ENCODE peak calls at places on chromosomes 5 and 9, in nine cellular contexts. B is right lobe of liver; A is stimulated activated CD8-positive, alpha-beta memory T cell treated with anti-CD3 and anti-CD28 coated beads, Interleukin-7, amount 100 ng/mL, for 1 hour; Q is HEK293T; L is ureter; C is GM10248; Y is NCI-H1436; U is mesenchymal stem cell; K is fibroblast of the aortic adventitia. M is an unnamed sample.

GRCh38 chr9:133203506-133204075 is 5.5 kb downstream of the OBP2B start:
- DNase-seq in L (peak; percentile 28), C (no peak), U (no peak), Y (no peak), B (no peak), A (no peak), Q (no peak), K (no peak), M (no peak)

GRCh38 chr5:137054335-137054734 is 444.8 kb downstream of the SPOCK1 start:
- DNase-seq in U (no peak), C (no peak), Y (no peak), Q (no peak), L (no peak), K (no peak), A (no peak), B (no peak), M (no peak)

GRCh38 chr5:150059623-150060022 is 26.7 kb downstream of the CSF1R start:
- DNase-seq in U (no peak), Y (no peak), B (no peak), K (no peak), Q (no peak), L (no peak), C (no peak), A (no peak), M (no peak)

GRCh38 chr5:73419414-73420390 is 28.9 kb downstream of the FOXD1 start:
- DNase-seq in Y (no peak), L (no peak), C (no peak), B (no peak), U (peak; percentile 42), A (no peak), K (peak; percentile 69), Q (no peak), M (peak; percentile 27)

GRCh38 chr9:1400983-1401382 is 350.8 kb downstream of the DMRT2 start:
- DNase-seq in Q (no peak), B (no peak), C (no peak), A (no peak), L (no peak), Y (no peak), U (no peak), K (no peak), M (no peak)

GRCh38 chr9:130051855-130052254 is 1.9 kb upstream of the GPR107 start:
- DNase-seq in B (no peak), Q (no peak), K (no peak), A (no peak), U (peak; percentile 34), C (no peak), Y (no peak), L (peak; percentile 50), M (peak; percentile 18)

GRCh38 chr5:100520348-100520747 is 14.8 kb upstream of the FAM174A start:
- DNase-seq in B (no peak), C (no peak), Y (no peak), L (no peak), K (no peak), Q (no peak), A (no peak), U (peak; percentile 2), M (no peak)

GRCh38 chr5:158414333-158414762 is 555.4 kb upstream of the CLINT1 start:
- DNase-seq in K (peak; percentile 42), A (no peak), Q (no peak), C (no peak), Y (no peak), L (no peak), B (no peak), U (no peak), M (peak; percentile 53)

GRCh38 chr9:37971691-37972090 is 67.8 kb upstream of the SLC25A51 start:
- DNase-seq in C (no peak), U (no peak), Q (no peak), Y (no peak), B (no peak), A (no peak), K (no peak), L (no peak), M (no peak)

GRCh38 chr5:31459594-31459993 is 72.3 kb downstream of the DROSHA start:
- DNase-seq in U (no peak), K (no peak), L (no peak), Y (no peak), C (no peak), B (no peak), Q (no peak), A (no peak), M (no peak)

GRCh38 chr9:114006931-114007691 is 71.0 kb downstream of the AMBP start:
- DNase-seq in C (no peak), B (no peak), L (peak; percentile 40), Y (no peak), U (no peak), K (no peak), Q (no peak), A (no peak), M (no peak)

GRCh38 chr9:127258884-127259471 is 5.6 kb upstream of the GARNL3 start:
- DNase-seq in C (no peak), K (peak; percentile 11), A (no peak), Q (no peak), U (no peak), L (no peak), Y (no peak), B (no peak), M (no peak)

GRCh38 chr9:125190371-125190801 is 783 bp upstream of the PPP6C start:
- DNase-seq in B (no peak), L (no peak), U (no peak), C (no peak), Q (no peak), A (no peak), Y (no peak), K (peak; percentile 26), M (peak; percentile 19)

M was measured in fibroblast of pulmonary artery.